ENCODE peak calls at places on chromosomes 4 and X, in four cellular contexts. V is K562, U is GM12878, P is suprapubic skin. B is an unnamed sample.
A peak's percentile ranks its signal among the peaks of the same experiment; 100 is the strongest.

GRCh38 chrX:11273544-11273943 is 19.7 kb upstream of the AMELX start:
- DNase-seq in V (no peak), U (no peak), P (no peak), B (no peak)

GRCh38 chrX:54807524-54808108 is at the start of gene MAGED2:
- DNase-seq in V (peak; percentile 25), P (no peak), U (no peak), B (no peak)

GRCh38 chrX:115564243-115564642 is 3.3 kb downstream of the PLS3 start:
- DNase-seq in U (no peak), P (no peak), V (no peak), B (no peak)

GRCh38 chr4:177667687-177668086 is 225.4 kb upstream of the AGA start:
- DNase-seq in P (no peak), U (no peak), V (no peak), B (no peak)

GRCh38 chrX:41634284-41634683 is 54.5 kb upstream of the GPR34 start:
- DNase-seq in P (no peak), U (no peak), V (no peak), B (no peak)

GRCh38 chr4:4349902-4350301 is 37.0 kb upstream of the NSG1 start:
- DNase-seq in V (no peak), P (no peak), U (no peak), B (no peak)

GRCh38 chr4:140012688-140013087 is 141.3 kb downstream of the MAML3 start:
- DNase-seq in V (peak; percentile 15), P (no peak), U (no peak), B (no peak)

GRCh38 chr4:139530833-139531427 is 25.1 kb downstream of the SETD7 start:
- DNase-seq in V (peak; percentile 61), P (no peak), U (no peak), B (no peak)

GRCh38 chrX:154840856-154841255 is 6.4 kb upstream of the SMIM9 start:
- DNase-seq in P (no peak), V (peak; percentile 58), U (no peak), B (no peak)

GRCh38 chr4:179307297-179308136 is 1865.3 kb upstream of the AGA start:
- DNase-seq in V (peak; percentile 20), U (peak; percentile 1), P (no peak), B (no peak)

GRCh38 chr4:116829187-116829586 is 256.2 kb downstream of the TRAM1L1 start:
- DNase-seq in P (no peak), U (no peak), V (no peak), B (no peak)

GRCh38 chr4:156676116-156676851 is 295.3 kb downstream of the PDGFC start:
- DNase-seq in P (no peak), U (no peak), V (no peak), B (no peak)

GRCh38 chrX:9163153-9163790 is 129.3 kb upstream of the FAM9B start:
- DNase-seq in U (no peak), V (no peak), P (no peak), B (no peak)
- TF ChIP-seq POLR2AphosphoS5 in U (no peak), V (no peak), P (no peak), B (no peak)

DNA sequence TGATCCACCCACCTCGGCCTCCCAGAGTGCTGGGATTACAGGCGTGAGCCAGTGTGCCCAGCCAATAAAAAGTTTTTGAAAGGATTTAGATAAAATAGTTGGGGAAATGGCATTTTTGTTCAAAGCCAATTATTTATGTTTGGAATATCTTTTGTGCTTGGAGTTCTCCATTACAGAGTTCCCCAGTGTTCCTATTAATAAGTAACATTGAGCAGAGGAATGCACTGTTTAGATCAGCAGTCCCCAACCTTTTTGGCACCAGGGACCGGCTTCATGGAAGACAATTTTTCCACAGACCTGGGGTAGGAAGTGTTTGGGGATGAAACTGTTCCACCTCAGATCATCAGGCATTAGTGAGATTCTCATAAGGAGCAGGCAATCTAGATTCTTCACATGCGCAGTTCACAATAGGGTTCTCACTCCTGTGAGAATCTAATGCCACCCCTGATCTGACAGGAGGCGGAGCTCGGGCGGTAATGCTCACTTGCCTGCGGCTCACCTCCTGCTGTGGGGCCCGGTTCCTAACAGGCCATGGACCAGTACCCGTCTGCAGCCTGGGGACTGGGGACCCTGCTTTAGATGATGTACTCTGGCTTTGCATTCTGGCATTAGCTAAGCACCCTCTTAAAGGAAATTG is 8.3 kb downstream of the PKD2 start:
- DNase-seq in P (no peak), V (no peak), U (no peak), B (no peak)
- H3K4me1 ChIP-seq in P (peaks cover 35% of the 10 kb centered on the region), V (no peaks in the 10 kb centered on the region), U (peaks cover 15% of the 10 kb centered on the region), B (peaks cover 93% of the 10 kb centered on the region)

GRCh38 chr4:6172927-6173200 is 27.5 kb downstream of the JAKMIP1 start:
- DNase-seq in V (no peak), U (no peak), P (no peak), B (no peak)

GRCh38 chr4:6169239-6169638 is 31.1 kb downstream of the JAKMIP1 start:
- DNase-seq in U (no peak), V (no peak), P (no peak), B (no peak)

GRCh38 chr4:6177587-6178197 is 22.7 kb downstream of the JAKMIP1 start:
- DNase-seq in V (peak; percentile 59), U (no peak), P (no peak), B (no peak)

GRCh38 chr4:6175426-6175825 is 24.9 kb downstream of the JAKMIP1 start:
- DNase-seq in P (no peak), U (no peak), V (no peak), B (no peak)

GRCh38 chr4:6172093-6172926 is 28.0 kb downstream of the JAKMIP1 start:
- DNase-seq in U (no peak), V (no peak), P (no peak), B (no peak)
- TF ChIP-seq POLR2AphosphoS5 in U (no peak), V (no peak), P (no peak), B (no peak)

GRCh38 chr4:168842186-168842585 is 167.9 kb downstream of the CBR4 start:
- DNase-seq in V (no peak), U (no peak), P (no peak), B (no peak)
- H3K4me1 ChIP-seq in V (no peaks in the 10 kb centered on the region), U (no peaks in the 10 kb centered on the region), P (peaks cover 66% of the 10 kb centered on the region), B (peaks cover 100% of the 10 kb centered on the region)

GRCh38 chrX:140099221-140099620 is 133.9 kb upstream of the CXorf66 start:
- DNase-seq in P (no peak), U (no peak), V (no peak), B (no peak)
- TF ChIP-seq POLR2AphosphoS5 in P (no peak), U (no peak), V (no peak), B (no peak)

GRCh38 chr4:88277711-88278025 is 6.7 kb downstream of the PPM1K start:
- DNase-seq in P (no peak), U (no peak), V (no peak), B (no peak)
- H3K4me1 ChIP-seq in P (peaks cover 1% of the 10 kb centered on the region), U (peaks cover 39% of the 10 kb centered on the region), V (no peaks in the 10 kb centered on the region), B (peaks cover 15% of the 10 kb centered on the region)

GRCh38 chrX:46325312-46325877 is 219.8 kb downstream of the ZNF674 start:
- DNase-seq in P (no peak), U (no peak), V (no peak), B (no peak)
- TF ChIP-seq POLR2AphosphoS5 in P (no peak), U (no peak), V (no peak), B (no peak)

DNA sequence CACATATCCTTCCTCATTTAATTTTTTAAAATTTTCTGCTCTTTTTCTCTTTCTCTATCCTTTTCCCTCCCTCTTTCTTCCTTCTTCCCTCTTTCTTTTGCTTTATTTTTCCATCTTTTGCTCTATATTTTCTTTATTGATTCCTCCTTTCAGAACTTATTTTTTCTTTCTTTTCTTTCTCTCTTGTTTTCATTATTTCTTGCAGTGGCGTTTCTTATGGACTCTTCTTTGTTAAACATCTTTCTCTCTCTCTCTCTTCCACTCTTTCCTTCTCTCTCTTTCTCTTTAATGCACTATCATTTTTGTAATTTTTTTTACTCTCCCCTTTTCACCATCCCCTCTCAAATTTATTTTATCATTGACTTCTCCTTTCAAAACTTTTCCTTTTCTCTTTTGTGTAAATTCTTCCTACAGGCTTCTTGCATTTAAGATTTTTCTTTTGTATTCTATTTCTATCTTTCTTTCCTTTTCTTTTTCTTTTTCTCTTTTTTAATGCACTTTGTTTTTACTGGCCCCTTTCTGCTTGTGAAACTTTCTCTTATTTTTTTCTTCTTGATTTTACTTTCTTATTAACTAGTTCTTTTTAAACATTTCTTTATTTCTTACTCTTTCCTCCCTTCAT is 97.0 kb downstream of the RBMX2 start:
- DNase-seq in P (no peak), U (no peak), V (no peak), B (no peak)
- H3K4me1 ChIP-seq in P (no peaks in the 10 kb centered on the region), U (no peaks in the 10 kb centered on the region), V (no peaks in the 10 kb centered on the region), B (no peaks in the 10 kb centered on the region)

GRCh38 chr4:86963697-86964096 is 28.9 kb downstream of the AFF1 start:
- DNase-seq in P (no peak), U (no peak), V (no peak), B (no peak)

GRCh38 chr4:86961103-86961502 is 26.3 kb downstream of the AFF1 start:
- DNase-seq in P (no peak), U (no peak), V (no peak), B (no peak)

GRCh38 chr4:86959588-86960500 is 25.0 kb downstream of the AFF1 start:
- DNase-seq in V (no peak), U (no peak), P (no peak), B (no peak)

GRCh38 chr4:86961605-86962295 is 26.9 kb downstream of the AFF1 start:
- DNase-seq in P (no peak), U (peak; percentile 85), V (peak; percentile 43), B (no peak)

GRCh38 chr4:86960557-86960959 is 25.7 kb downstream of the AFF1 start:
- DNase-seq in U (no peak), P (no peak), V (no peak), B (no peak)
- TF ChIP-seq POLR2AphosphoS5 in U (no peak), P (no peak), V (no peak), B (no peak)

GRCh38 chrX:150572206-150572605 is 3.8 kb downstream of the MTM1 start:
- DNase-seq in V (no peak), P (no peak), U (no peak), B (no peak)
- H3K4me1 ChIP-seq in V (peaks cover 6% of the 10 kb centered on the region), P (peaks cover 43% of the 10 kb centered on the region), U (peaks cover 14% of the 10 kb centered on the region), B (peaks cover 3% of the 10 kb centered on the region)

B was measured in esophagus muscularis mucosa.